ENCODE peak calls at places on chromosomes 16 and 17, in nine cellular contexts. U, W, V, S, T, H, C, B and I are unnamed samples.

GRCh38 chr16:60792437-60792836 is 1243.8 kb downstream of the CDH8 start:
- DNase-seq in T (no peak), S (no peak), B (no peak), U (no peak), C (no peak), W (no peak), H (no peak), V (no peak), I (no peak)

GRCh38 chr16:80993293-80993691 is 13.4 kb downstream of the CMC2 start:
- DNase-seq in V (no peak), H (no peak), B (no peak), W (peak), T (peak), U (no peak), S (no peak), C (no peak), I (peak)

GRCh38 chr17:80970044-80970761 is 21.4 kb upstream of the CHMP6 start:
- DNase-seq in U (peak), V (peak), H (peak), S (peak), W (no peak), T (no peak), B (no peak), C (peak), I (peak)

GRCh38 chr16:85369741-85370528 is 243.2 kb upstream of the GSE1 start:
- DNase-seq in U (peak), S (no peak), C (peak), V (peak), T (peak), B (no peak), H (peak), W (peak), I (peak)

GRCh38 chr17:3730881-3731429 is 7.3 kb downstream of the HASPIN start:
- DNase-seq in C (no peak), V (no peak), S (no peak), T (no peak), U (no peak), B (no peak), W (peak), H (no peak), I (no peak)

GRCh38 chr17:79732804-79733691 is 2.3 kb downstream of the ENPP7 start:
- DNase-seq in S (peak), T (no peak), C (no peak), W (no peak), V (no peak), H (no peak), B (no peak), U (no peak), I (no peak)

GRCh38 chr16:2971985-2972784 is 3.0 kb downstream of the PAQR4 start:
- DNase-seq in C (no peak), W (no peak), B (no peak), S (no peak), V (no peak), T (no peak), U (no peak), H (peak), I (no peak)

GRCh38 chr17:52790359-52790955 is 631.9 kb upstream of the CA10 start:
- DNase-seq in T (peak), C (no peak), H (no peak), B (no peak), W (no peak), V (no peak), U (no peak), S (no peak), I (no peak)

GRCh38 chr17:9643611-9644010 is 1.7 kb upstream of the USP43 start:
- DNase-seq in U (no peak), V (no peak), T (no peak), S (no peak), H (no peak), W (peak), C (no peak), B (no peak), I (no peak)

GRCh38 chr16:76428858-76429257 is 151.7 kb downstream of the CNTNAP4 start:
- DNase-seq in V (no peak), U (no peak), T (no peak), C (no peak), S (no peak), H (no peak), B (no peak), W (no peak), I (no peak)

GRCh38 chr17:32253117-32253611 is 12.5 kb upstream of the RHBDL3 start:
- DNase-seq in W (peak), V (peak), B (peak), S (peak), C (peak), H (peak), U (peak), T (peak), I (peak)

GRCh38 chr16:54353097-54353496 is 66.5 kb upstream of the IRX3 start:
- DNase-seq in B (no peak), W (no peak), H (no peak), V (no peak), C (no peak), T (no peak), S (no peak), U (no peak), I (no peak)

GRCh38 chr16:87648236-87648635 is 45.9 kb downstream of the JPH3 start:
- DNase-seq in V (no peak), B (no peak), C (no peak), H (no peak), T (no peak), W (no peak), S (no peak), U (no peak), I (no peak)

GRCh38 chr17:50169121-50169764 is 3.4 kb downstream of the SGCA start:
- DNase-seq in B (peak), S (peak), V (peak), T (peak), W (peak), H (peak), C (peak), U (peak), I (peak)

GRCh38 chr16:72856797-72857196 is 191.1 kb downstream of the ZFHX3 start:
- DNase-seq in U (peak), H (peak), S (no peak), B (no peak), V (no peak), W (peak), T (no peak), C (peak), I (peak)

GRCh38 chr17:74201250-74201649 is 2.2 kb upstream of the RPL38 start:
- DNase-seq in W (peak), H (no peak), V (no peak), T (no peak), S (no peak), C (no peak), B (no peak), U (peak), I (peak)

GRCh38 chr16:75251280-75252048 is at the start of gene BCAR1:
- DNase-seq in C (peak), H (peak), W (peak), S (no peak), B (peak), V (no peak), U (peak), T (peak), I (peak)

GRCh38 chr17:41758601-41759000 is 24.2 kb upstream of the HAP1 start:
- DNase-seq in T (no peak), U (no peak), C (no peak), S (no peak), B (no peak), V (no peak), W (no peak), H (no peak), I (no peak)

GRCh38 chr17:7745748-7746470 is 28.4 kb downstream of the DNAH2 start:
- DNase-seq in U (no peak), T (no peak), B (peak), V (no peak), H (no peak), W (peak), C (no peak), S (no peak), I (no peak)

GRCh38 chr17:63699638-63700527 is at the start of gene LIMD2:
- DNase-seq in V (peak), S (peak), H (peak), U (peak), B (peak), C (peak), W (peak), T (peak), I (peak)

GRCh38 chr16:81866820-81867440 is 87.8 kb downstream of the PLCG2 start:
- DNase-seq in T (no peak), U (no peak), C (no peak), S (no peak), V (no peak), H (no peak), B (no peak), W (no peak), I (no peak)

GRCh38 chr17:14886200-14886739 is 378.9 kb downstream of the PMP22 start:
- DNase-seq in S (no peak), H (no peak), T (peak), V (no peak), B (no peak), W (peak), C (peak), U (no peak), I (peak)

GRCh38 chr17:38663125-38663751 is 11.5 kb downstream of the EPOP start:
- DNase-seq in C (peak), H (peak), B (peak), T (peak), V (no peak), U (peak), S (no peak), W (peak), I (peak)

GRCh38 chr17:73559532-73559931 is 84.7 kb downstream of the SDK2 start:
- DNase-seq in H (no peak), V (no peak), U (no peak), B (no peak), C (no peak), T (no peak), W (no peak), S (no peak), I (no peak)

GRCh38 chr16:87836844-87837581 is 32.3 kb downstream of the SLC7A5 start:
- DNase-seq in S (no peak), U (no peak), W (no peak), T (no peak), H (no peak), C (peak), V (no peak), B (no peak), I (no peak)